ENCODE peak calls at places on chromosomes 5 and 9, in four cellular contexts. B, N, S and G are unnamed samples.

GRCh38 chr5:156920042-156920860 is 42.8 kb downstream of the TIMD4 start:
- DNase-seq in B (no peak), N (no peak), S (no peak), G (no peak)

GRCh38 chr5:123582570-123583293 is 70.8 kb downstream of the CSNK1G3 start:
- DNase-seq in B (no peak), N (no peak), S (peak; percentile 48), G (no peak)

GRCh38 chr5:52837068-52837467 is 49.4 kb downstream of the ITGA1 start:
- DNase-seq in B (no peak), S (peak; percentile 3), N (no peak), G (no peak)

GRCh38 chr5:168468836-168469235 is 17.4 kb upstream of the RARS1 start:
- DNase-seq in S (no peak), N (no peak), B (no peak), G (no peak)

GRCh38 chr5:124740991-124741583 is 5.4 kb downstream of the ZNF608 start:
- DNase-seq in S (no peak), B (no peak), N (no peak), G (no peak)

GRCh38 chr9:121317737-121318630 is 50.0 kb downstream of the GSN start:
- DNase-seq in S (no peak), N (no peak), B (peak; percentile 40), G (no peak)

GRCh38 chr5:139014726-139015125 is 139.6 kb upstream of the LRRTM2 start:
- DNase-seq in S (no peak), N (no peak), B (no peak), G (no peak)

GRCh38 chr5:89878140-89878570 is 531.4 kb downstream of the CETN3 start:
- DNase-seq in S (peak; percentile 4), N (no peak), B (no peak), G (no peak)

GRCh38 chr9:90044710-90045151 is 439.9 kb downstream of the GADD45G start:
- DNase-seq in S (no peak), N (no peak), B (no peak), G (no peak)

GRCh38 chr9:128027166-128027539 is 40.0 kb downstream of the NAIF1 start:
- DNase-seq in N (no peak), B (no peak), S (no peak), G (no peak)

GRCh38 chr5:132013006-132013689 is 1.7 kb upstream of the ACSL6 start:
- DNase-seq in S (no peak), B (peak; percentile 40), N (peak; percentile 36), G (no peak)

GRCh38 chr5:112419596-112420110 is 576 bp upstream of the EPB41L4A start:
- DNase-seq in N (peak; percentile 91), S (peak; percentile 68), B (peak; percentile 74), G (no peak)

GRCh38 chr9:137064027-137064879 is 6.1 kb downstream of the SAPCD2 start:
- DNase-seq in B (peak; percentile 61), S (peak; percentile 82), N (no peak), G (no peak)

GRCh38 chr9:88915916-88916315 is 75.4 kb upstream of the S1PR3 start:
- DNase-seq in S (no peak), N (no peak), B (no peak), G (no peak)

GRCh38 chr5:113487779-113488644 is at the start of gene MCC:
- DNase-seq in N (peak; percentile 90), B (peak; percentile 74), S (peak; percentile 89), G (peak; percentile 13)

GRCh38 chr5:173764321-173765029 is 123.7 kb upstream of the CPEB4 start:
- DNase-seq in B (peak; percentile 79), S (peak; percentile 34), N (peak; percentile 94), G (no peak)

GRCh38 chr5:97046270-97046982 is 96.0 kb downstream of the LIX1 start:
- DNase-seq in B (no peak), N (no peak), S (peak; percentile 27), G (no peak)

GRCh38 chr5:469752-470483 is 26.9 kb downstream of the EXOC3 start:
- DNase-seq in S (no peak), N (peak; percentile 68), B (no peak), G (no peak)

GRCh38 chr5:38468202-38468656 is 88.2 kb downstream of the LIFR start:
- DNase-seq in S (no peak), B (no peak), N (no peak), G (no peak)

GRCh38 chr5:120532835-120533234 is 68.7 kb downstream of the PRR16 start:
- DNase-seq in N (no peak), B (no peak), S (peak; percentile 85), G (no peak)

GRCh38 chr5:73378070-73378469 is 70.5 kb downstream of the FOXD1 start:
- DNase-seq in N (no peak), B (no peak), S (peak; percentile 50), G (no peak)

GRCh38 chr9:135301271-135302263 is 178.0 kb upstream of the PPP1R26 start:
- DNase-seq in B (no peak), N (peak; percentile 58), S (no peak), G (no peak)

GRCh38 chr5:79729686-79730085 is 40.0 kb downstream of the CMYA5 start:
- DNase-seq in B (no peak), S (no peak), N (no peak), G (no peak)

GRCh38 chr5:177496111-177497010 is 1.0 kb downstream of the PDLIM7 start:
- DNase-seq in S (peak; percentile 95), B (peak; percentile 79), N (peak; percentile 96), G (no peak)

GRCh38 chr5:142819816-142820215 is 49.6 kb downstream of the ARHGAP26 start:
- DNase-seq in S (no peak), B (no peak), N (no peak), G (no peak)

GRCh38 chr5:142821733-142822487 is 51.7 kb downstream of the ARHGAP26 start:
- DNase-seq in N (no peak), S (no peak), B (no peak), G (no peak)

GRCh38 chr5:142819292-142819691 is 49.1 kb downstream of the ARHGAP26 start:
- DNase-seq in B (no peak), N (no peak), S (no peak), G (no peak)

GRCh38 chr5:142820447-142820846 is 50.3 kb downstream of the ARHGAP26 start:
- DNase-seq in N (no peak), B (no peak), S (no peak), G (no peak)

GRCh38 chr5:142821027-142821732 is 51.0 kb downstream of the ARHGAP26 start:
- DNase-seq in N (no peak), B (no peak), S (no peak), G (no peak)
- H3K4me1 ChIP-seq in N (peaks cover 18% of the 10 kb centered on the region), B (peaks cover 73% of the 10 kb centered on the region), S (peaks cover 37% of the 10 kb centered on the region), G (peaks cover 3% of the 10 kb centered on the region)

DNA sequence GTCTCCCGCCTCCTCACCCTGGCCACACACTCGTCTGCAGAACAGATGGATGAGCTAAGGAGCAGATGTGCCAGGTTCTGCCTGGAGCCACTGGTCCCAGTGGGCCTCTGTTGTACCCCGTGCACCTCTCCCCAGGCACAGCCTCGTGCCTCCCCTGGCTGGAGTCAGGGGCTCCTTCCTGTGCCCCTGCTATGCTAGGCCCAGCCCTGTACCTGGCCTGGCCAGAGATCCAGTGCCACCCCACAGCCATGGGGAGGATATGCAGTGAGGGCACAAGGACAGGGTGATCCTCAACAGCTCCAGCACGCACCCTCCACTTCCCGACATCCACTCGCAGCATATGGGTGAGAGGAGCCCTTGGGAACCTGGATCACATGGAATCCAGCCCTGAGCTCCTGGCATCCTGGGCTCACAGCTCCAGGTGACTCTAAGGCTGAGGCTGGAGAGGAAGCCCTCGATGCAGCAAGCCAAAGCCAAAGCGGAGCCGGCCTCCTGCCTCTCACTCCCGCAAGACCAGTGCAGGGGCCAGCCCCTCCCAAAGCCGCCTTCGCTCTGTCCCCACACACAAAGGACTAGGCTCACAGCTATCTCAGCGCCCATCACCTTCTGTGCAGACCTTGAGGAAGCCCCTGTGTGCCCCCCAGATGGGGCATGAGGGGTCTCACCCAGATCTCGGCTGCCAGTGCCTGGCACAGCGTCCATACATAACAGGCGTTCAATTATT is 23.7 kb upstream of the ADAMTS2 start:
- DNase-seq in B (no peak), S (no peak), N (peak; percentile 55), G (no peak)
- H3K4me3 ChIP-seq in B (no peak overlapping the region), S (no peak overlapping the region), N (no peak overlapping the region), G (no peak overlapping the region)

GRCh38 chr9:38037981-38038306 is 31.1 kb downstream of the SHB start:
- DNase-seq in B (no peak), S (no peak), N (peak; percentile 47), G (no peak)

GRCh38 chr9:38039090-38039906 is 29.7 kb downstream of the SHB start:
- DNase-seq in B (no peak), N (peak; percentile 70), S (no peak), G (no peak)

GRCh38 chr9:38036359-38037084 is 32.5 kb downstream of the SHB start:
- DNase-seq in B (no peak), N (no peak), S (no peak), G (no peak)

GRCh38 chr9:38039907-38040682 is 28.9 kb downstream of the SHB start:
- DNase-seq in S (no peak), N (peak; percentile 68), B (no peak), G (no peak)

GRCh38 chr9:38038307-38039089 is 30.5 kb downstream of the SHB start:
- DNase-seq in N (peak; percentile 65), S (no peak), B (no peak), G (no peak)
- H3K4me1 ChIP-seq in N (peaks cover 39% of the 10 kb centered on the region), S (no peaks in the 10 kb centered on the region), B (peaks cover 89% of the 10 kb centered on the region), G (no peaks in the 10 kb centered on the region)

DNA sequence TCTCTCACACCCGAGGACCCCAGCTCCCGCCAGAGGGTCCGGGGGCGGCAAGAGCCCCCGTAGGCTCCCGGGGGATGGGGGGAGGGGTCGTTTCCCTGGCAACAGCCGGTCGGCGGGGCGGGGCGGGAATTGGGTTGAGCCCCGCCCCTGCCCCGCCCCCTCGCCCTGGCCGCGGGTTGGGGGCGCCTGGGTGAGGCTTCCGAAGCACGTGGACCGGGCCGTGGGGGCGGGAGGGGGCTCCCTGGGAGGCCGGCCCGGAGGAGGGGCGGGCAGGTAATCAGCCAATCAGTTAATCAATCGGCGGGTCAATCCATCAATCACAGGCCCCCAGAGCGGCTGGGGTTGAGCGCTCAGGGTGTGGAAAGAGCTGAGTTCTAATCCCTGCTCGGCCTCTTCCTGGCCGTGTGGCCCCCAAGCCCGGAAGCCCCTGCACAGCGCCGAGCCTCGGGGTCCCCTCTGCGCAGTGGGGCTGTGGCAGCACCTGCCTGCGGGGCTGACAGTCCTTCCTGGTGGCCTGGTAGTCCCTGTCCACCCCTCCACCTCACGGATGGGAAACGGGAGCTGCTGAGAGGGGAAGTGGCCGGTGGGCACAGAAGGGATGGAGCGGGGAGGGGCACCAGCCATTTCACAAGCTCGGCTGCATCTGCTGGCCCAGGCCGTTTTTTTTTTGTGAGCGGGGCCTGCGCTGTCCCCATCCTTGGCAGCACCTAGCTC is 174.3 kb upstream of the IER5L start:
- DNase-seq in S (peak; percentile 88), N (peak; percentile 84), B (no peak), G (no peak)
- H3K4me3 ChIP-seq in S (peak overlapping the region; percentile 85), N (no peak overlapping the region), B (peak overlapping the region; percentile 21), G (peak overlapping the region; percentile 22)